ENCODE peak calls at places on chromosome 22, in ten cellular contexts. D is uterus; Z is SK-N-MC; A is neural progenitor cell; U is NCI-H2081; B is HuH-7.5; E is EH; Y is ovary; P is stimulated activated CD4-positive, alpha-beta T cell treated with anti-CD3 and anti-CD28 coated beads, TNF-alpha, amount 100 ng/mL, for 24 hours; R is effector memory CD8-positive, alpha-beta T cell. W is an unnamed sample.

GRCh38 chr22:17734197-17734596 is 40.1 kb downstream of the BID start:
- DNase-seq in P (no peak), E (peak), Y (no peak), R (no peak), U (no peak), B (no peak), A (no peak), Z (no peak), D (no peak), W (peak)

GRCh38 chr22:17607891-17608521 is 20.5 kb downstream of the ATP6V1E1 start:
- DNase-seq in R (no peak), U (no peak), Y (no peak), D (no peak), A (no peak), B (no peak), Z (no peak), E (no peak), P (no peak), W (no peak)

GRCh38 chr22:24216541-24217209 is 28.2 kb downstream of the GGT5 start:
- DNase-seq in P (no peak), A (no peak), U (no peak), Y (no peak), E (no peak), R (no peak), D (no peak), B (no peak), Z (no peak), W (no peak)

GRCh38 chr22:22085702-22086500 is 103.3 kb upstream of the TOP3B start:
- DNase-seq in E (peak), R (no peak), B (no peak), P (no peak), A (no peak), U (no peak), Z (no peak), D (no peak), Y (no peak), W (peak)

GRCh38 chr22:40044870-40045834 is 50.4 kb downstream of the FAM83F start:
- DNase-seq in R (peak), U (peak), P (peak), A (peak), E (peak), B (peak), Z (no peak), D (peak), Y (peak), W (peak)

GRCh38 chr22:20099099-20099711 is 16.7 kb upstream of the RANBP1 start:
- DNase-seq in E (no peak), Y (no peak), P (no peak), B (no peak), D (no peak), Z (no peak), U (no peak), R (no peak), A (no peak), W (no peak)

GRCh38 chr22:49321477-49322055 is 506.1 kb downstream of the BRD1 start:
- DNase-seq in P (no peak), U (no peak), D (no peak), Y (no peak), A (no peak), E (no peak), R (no peak), Z (no peak), B (no peak), W (no peak)

GRCh38 chr22:44352378-44353062 is 39.8 kb upstream of the SHISAL1 start:
- DNase-seq in E (no peak), P (no peak), A (no peak), R (no peak), D (no peak), Y (no peak), B (no peak), U (no peak), Z (no peak), W (no peak)

GRCh38 chr22:41267958-41268357 is 18.0 kb downstream of the RANGAP1 start:
- DNase-seq in B (no peak), D (no peak), Y (no peak), R (no peak), E (no peak), P (no peak), U (no peak), A (no peak), Z (no peak), W (no peak)

GRCh38 chr22:24232124-24232523 is 12.8 kb downstream of the GGT5 start:
- DNase-seq in R (no peak), Z (no peak), U (no peak), P (no peak), A (no peak), E (no peak), Y (no peak), D (no peak), B (no peak), W (no peak)

GRCh38 chr22:27749597-27750225 is 51.8 kb downstream of the MN1 start:
- DNase-seq in R (no peak), B (no peak), D (no peak), Y (no peak), E (peak), U (no peak), A (peak), P (no peak), Z (no peak), W (no peak)

GRCh38 chr22:36862251-36863242 is 1.7 kb downstream of the NCF4 start:
- DNase-seq in Z (no peak), Y (no peak), B (no peak), E (no peak), U (no peak), A (no peak), R (no peak), P (no peak), D (no peak), W (no peak)

W was measured in M059J.